ENCODE peak calls at places on chromosomes 7 and 10, in five cellular contexts. Q, P, T, R and X are unnamed samples.

GRCh38 chr7:128737441-128737840 is 1.7 kb upstream of the CALU start:
- DNase-seq in T (no peak), R (no peak), P (no peak), Q (no peak), X (no peak)

GRCh38 chr10:36538945-36539586 is 586.3 kb upstream of the ANKRD30A start:
- DNase-seq in Q (no peak), P (no peak), T (no peak), R (peak), X (no peak)

GRCh38 chr7:137038706-137039105 is 170.3 kb downstream of the CHRM2 start:
- DNase-seq in T (no peak), Q (no peak), R (no peak), P (no peak), X (no peak)

GRCh38 chr7:106029941-106030340 is 66.9 kb downstream of the CDHR3 start:
- DNase-seq in P (no peak), Q (peak), T (no peak), R (no peak), X (no peak)

GRCh38 chr7:129958643-129959479 is 6.1 kb upstream of the UBE2H start:
- DNase-seq in Q (no peak), P (peak), T (no peak), R (peak), X (no peak)

GRCh38 chr7:159143780-159144755 is 599 bp downstream of the VIPR2 start:
- DNase-seq in R (no peak), Q (peak), P (no peak), T (peak), X (no peak)

GRCh38 chr10:14191871-14192270 is 138.9 kb downstream of the FRMD4A start:
- DNase-seq in R (no peak), Q (no peak), T (no peak), P (no peak), X (no peak)

GRCh38 chr7:134440067-134440466 is 18.8 kb downstream of the AKR1B1 start:
- DNase-seq in P (no peak), R (no peak), T (peak), Q (no peak), X (no peak)

GRCh38 chr7:631291-631711 is 95.2 kb upstream of the DNAAF5 start:
- DNase-seq in P (no peak), Q (no peak), T (no peak), R (no peak), X (no peak)

GRCh38 chr10:132608511-132609195 is 71.1 kb downstream of the INPP5A start:
- DNase-seq in R (no peak), T (no peak), P (no peak), Q (no peak), X (peak)

GRCh38 chr7:99109108-99110051 is 34.5 kb downstream of the SMURF1 start:
- DNase-seq in P (no peak), T (no peak), R (no peak), Q (no peak), X (no peak)

GRCh38 chr7:47480576-47481538 is 101.1 kb downstream of the TNS3 start:
- DNase-seq in Q (peak), T (no peak), R (no peak), P (peak), X (no peak)

GRCh38 chr7:24851791-24852190 is 94.5 kb upstream of the GSDME start:
- DNase-seq in T (no peak), P (no peak), Q (no peak), R (no peak), X (no peak)

GRCh38 chr10:112490543-112490942 is 43.5 kb downstream of the VTI1A start:
- DNase-seq in T (no peak), R (peak), P (no peak), Q (no peak), X (no peak)

GRCh38 chr7:94584113-94584512 is 71.8 kb downstream of the SGCE start:
- DNase-seq in R (peak), Q (no peak), T (no peak), P (no peak), X (no peak)

GRCh38 chr7:120472892-120473291 is 199.9 kb downstream of the KCND2 start:
- DNase-seq in R (no peak), T (no peak), Q (no peak), P (no peak), X (no peak)

GRCh38 chr7:89133819-89134218 is 338.3 kb upstream of the TEX47 start:
- DNase-seq in T (no peak), R (no peak), Q (no peak), P (no peak), X (no peak)

GRCh38 chr7:428387-428786 is 91.3 kb downstream of the PDGFA start:
- DNase-seq in P (no peak), Q (no peak), T (no peak), R (no peak), X (no peak)

GRCh38 chr10:60849762-60850161 is 71.5 kb downstream of the CDK1 start:
- DNase-seq in T (no peak), P (no peak), R (no peak), Q (no peak), X (no peak)

GRCh38 chr10:60846173-60846572 is 67.9 kb downstream of the CDK1 start:
- DNase-seq in Q (peak), R (no peak), P (no peak), T (no peak), X (no peak)

GRCh38 chr10:60849217-60849616 is 70.9 kb downstream of the CDK1 start:
- DNase-seq in Q (no peak), P (no peak), T (no peak), R (no peak), X (no peak)

GRCh38 chr10:60848680-60849079 is 70.4 kb downstream of the CDK1 start:
- DNase-seq in T (no peak), P (no peak), R (no peak), Q (no peak), X (no peak)

GRCh38 chr10:60848126-60848525 is 69.8 kb downstream of the CDK1 start:
- DNase-seq in P (no peak), Q (no peak), R (no peak), T (no peak), X (no peak)
- TF ChIP-seq POLR2AphosphoS5 in P (no peak), Q (no peak), R (no peak), T (no peak), X (no peak)

DNA sequence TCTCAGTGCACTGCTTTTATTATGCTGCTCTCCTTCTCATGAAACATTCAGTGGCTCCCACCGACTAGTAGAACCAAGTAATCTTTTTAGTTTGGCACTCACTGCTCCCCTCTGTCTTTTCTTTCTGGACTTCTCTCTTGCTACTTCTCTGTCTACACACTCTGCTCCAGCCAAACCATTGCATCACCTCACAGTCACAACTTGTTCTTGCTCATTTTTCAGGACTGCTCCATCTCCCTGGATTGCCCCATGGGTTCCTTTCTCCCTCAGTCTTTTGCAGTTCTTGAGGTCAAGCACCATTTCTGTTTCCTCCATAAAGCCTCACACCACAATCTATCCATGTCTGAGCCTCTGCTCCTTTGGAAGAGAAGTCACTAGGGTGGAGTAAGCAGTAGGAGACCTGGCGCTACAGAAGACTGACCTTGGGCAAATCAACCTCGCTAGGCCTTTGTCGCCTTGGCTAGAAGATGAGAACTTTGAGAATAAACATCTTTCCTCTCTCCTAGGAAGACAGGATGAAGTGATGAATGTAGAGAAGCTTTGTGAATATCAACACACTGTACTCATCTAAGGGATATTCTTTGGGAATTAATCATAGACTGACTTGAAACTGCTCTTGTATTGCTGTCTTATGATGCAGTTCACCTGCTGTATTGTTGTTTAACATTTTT is 186.2 kb downstream of the LRMDA start:
- DNase-seq in T (peak), P (no peak), R (no peak), Q (no peak), X (no peak)
- TF ChIP-seq POLR2AphosphoS5 in T (peak), P (peak), R (no peak), Q (no peak), X (no peak)

GRCh38 chr10:60283397-60283796 is 106.3 kb downstream of the ANK3 start:
- DNase-seq in R (no peak), T (no peak), P (no peak), Q (no peak), X (no peak)
- TF ChIP-seq POLR2AphosphoS5 in R (no peak), T (no peak), P (no peak), Q (no peak), X (no peak)

DNA sequence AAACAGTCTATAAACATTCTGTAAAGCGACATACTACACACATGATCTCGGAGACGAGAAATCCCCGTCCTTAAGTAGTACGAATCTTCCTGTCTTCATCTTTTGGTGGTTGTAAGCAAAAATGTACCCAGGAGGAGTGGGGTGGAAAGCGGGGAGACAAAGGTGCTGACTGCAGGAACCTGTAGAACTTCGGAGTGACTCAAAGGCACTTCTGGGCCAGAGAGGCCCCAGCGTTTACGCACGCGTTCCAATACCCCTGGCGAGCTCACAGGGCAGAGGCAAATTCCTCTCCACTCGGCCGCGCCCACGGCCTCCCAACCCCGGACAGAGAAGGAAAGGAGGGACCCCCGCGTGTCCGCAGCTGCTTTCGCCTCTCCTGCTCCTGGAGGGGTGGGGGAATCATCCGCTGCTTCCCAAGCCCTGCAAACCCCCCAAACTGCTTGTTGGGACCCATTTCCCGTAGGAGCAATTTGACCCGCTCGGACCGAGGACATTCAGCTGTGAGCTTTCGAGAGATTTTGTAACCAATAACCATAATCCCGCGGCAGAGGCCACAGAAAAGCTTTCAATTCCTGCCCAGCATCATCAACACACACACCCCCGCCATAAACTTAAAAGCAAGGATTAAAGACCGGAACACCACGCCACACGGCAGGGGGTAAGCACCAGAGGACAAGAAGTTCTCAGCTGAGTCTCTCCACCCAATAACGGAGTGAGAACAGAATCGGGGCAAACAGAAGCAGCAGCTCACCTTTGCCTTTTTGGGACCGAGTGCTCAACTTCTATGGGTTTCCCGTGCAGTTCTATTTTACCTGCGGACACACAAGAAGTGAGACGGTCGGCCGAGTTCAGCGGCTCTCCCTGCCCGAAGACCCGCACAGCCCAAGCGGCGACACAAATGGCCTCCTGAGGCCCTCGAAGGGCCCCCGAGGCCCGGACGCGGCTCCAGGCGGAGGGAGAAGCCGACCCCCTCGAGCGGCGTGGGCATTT is 2.3 kb downstream of the IGF2BP3 start:
- DNase-seq in R (no peak), P (peak), Q (peak), T (no peak), X (no peak)
- TF ChIP-seq POLR2AphosphoS5 in R (no peak), P (no peak), Q (peak), T (no peak), X (no peak)

GRCh38 chr10:110209399-110209925 is 2.1 kb downstream of the MXI1 start:
- DNase-seq in Q (peak), P (peak), T (no peak), R (no peak), X (no peak)
- TF ChIP-seq POLR2AphosphoS5 in Q (no peak), P (peak), T (no peak), R (peak), X (no peak)

GRCh38 chr10:69807696-69808095 is 6.0 kb downstream of the COL13A1 start:
- DNase-seq in R (no peak), P (no peak), Q (peak), T (no peak), X (no peak)
- TF ChIP-seq POLR2AphosphoS5 in R (no peak), P (no peak), Q (no peak), T (no peak), X (no peak)

GRCh38 chr7:36128448-36129047 is 24.5 kb upstream of the EEPD1 start:
- DNase-seq in T (no peak), Q (peak), P (peak), R (peak), X (no peak)
- TF ChIP-seq POLR2AphosphoS5 in T (peak), Q (no peak), P (peak), R (peak), X (no peak)

GRCh38 chr10:18463673-18464211 is 187.6 kb downstream of the NSUN6 start:
- DNase-seq in T (no peak), R (no peak), Q (no peak), P (no peak), X (no peak)
- TF ChIP-seq POLR2AphosphoS5 in T (no peak), R (no peak), Q (no peak), P (no peak), X (no peak)

GRCh38 chr10:33010132-33011037 is 52.4 kb upstream of the ITGB1 start:
- DNase-seq in T (no peak), Q (peak), R (no peak), P (no peak), X (no peak)
- TF ChIP-seq POLR2AphosphoS5 in T (peak), Q (no peak), R (no peak), P (no peak), X (no peak)

DNA sequence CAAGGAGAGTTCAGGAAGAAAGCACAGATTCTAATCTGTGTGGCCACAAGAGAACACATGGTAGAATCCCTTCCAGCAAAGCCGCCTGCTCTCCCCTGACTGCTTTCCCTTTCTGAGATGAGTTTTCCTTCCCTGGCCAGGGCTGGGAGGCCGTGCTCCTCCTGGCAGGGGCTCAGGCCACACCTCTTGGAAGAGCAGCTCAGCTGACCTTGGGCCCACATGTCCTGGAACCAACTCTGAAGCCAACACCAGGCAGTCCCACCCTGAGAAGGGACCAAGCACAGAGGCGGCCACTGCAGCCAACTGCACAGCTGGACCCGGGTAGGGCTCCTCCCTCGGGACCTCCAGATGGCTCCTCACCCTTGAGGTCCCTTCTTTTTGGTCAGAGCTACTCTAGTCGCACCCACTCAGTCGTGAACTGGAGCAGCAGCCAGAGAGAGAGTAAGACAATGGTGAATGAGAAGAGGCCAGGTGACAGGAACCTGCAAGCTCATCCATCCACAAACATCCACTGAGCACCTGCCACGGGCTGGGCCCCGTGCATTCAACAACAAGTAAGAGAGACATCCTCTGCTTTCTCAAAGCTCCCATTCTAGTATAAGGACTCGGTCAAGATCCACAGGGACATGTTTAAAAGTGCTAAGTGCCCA is 40.3 kb downstream of the FAM53B start:
- DNase-seq in T (no peak), R (peak), Q (no peak), P (no peak), X (no peak)
- TF ChIP-seq POLR2AphosphoS5 in T (peak), R (peak), Q (no peak), P (no peak), X (no peak)